ENCODE peak calls at places on chromosomes 7 and 10, in ten cellular contexts. J, V, X, B, N, Z, E, Q, T and P are unnamed samples. For H3K9me3, the result is how much of the 10 kb centered on the place peaks cover.

GRCh38 chr10:86798636-86799035 is 42.2 kb downstream of the BMPR1A start:
- DNase-seq in J (no peak), V (no peak), X (no peak), B (no peak), N (no peak), Z (no peak), E (no peak), Q (no peak), T (no peak), P (no peak)

GRCh38 chr7:107505997-107506682 is 36.3 kb downstream of the GPR22 start:
- DNase-seq in J (peak), V (no peak), X (no peak), B (no peak), N (no peak), Z (no peak), E (no peak), Q (no peak), T (peak), P (no peak)

GRCh38 chr7:66281678-66282593 is 76.8 kb downstream of the TPST1 start:
- DNase-seq in J (peak), V (no peak), X (peak), B (no peak), N (no peak), Z (no peak), E (peak), Q (no peak), T (peak), P (no peak)

GRCh38 chr7:124713086-124713485 is 52.5 kb downstream of the GPR37 start:
- DNase-seq in J (no peak), V (no peak), X (no peak), B (no peak), N (no peak), Z (no peak), E (no peak), Q (no peak), T (no peak), P (no peak)

GRCh38 chr7:5695037-5695708 is 86.3 kb downstream of the RNF216 start:
- DNase-seq in J (no peak), V (no peak), X (peak), B (no peak), N (no peak), Z (peak), E (peak), Q (no peak), T (peak), P (no peak)

GRCh38 chr7:2452074-2452507 is 24.1 kb downstream of the GRIFIN start:
- DNase-seq in J (no peak), V (peak), X (no peak), B (no peak), N (no peak), Z (peak), E (no peak), Q (no peak), T (no peak), P (no peak)

GRCh38 chr10:29119374-29119773 is 169.5 kb upstream of the LYZL1 start:
- DNase-seq in J (no peak), V (no peak), X (peak), B (no peak), N (peak), Z (no peak), E (peak), Q (no peak), T (no peak), P (no peak)

GRCh38 chr10:103231047-103231551 is 14.6 kb upstream of the RPEL1 start:
- DNase-seq in J (no peak), V (no peak), X (peak), B (no peak), N (no peak), Z (no peak), E (peak), Q (peak), T (peak), P (no peak)

GRCh38 chr10:16681525-16681924 is 135.7 kb downstream of the RSU1 start:
- DNase-seq in J (no peak), V (no peak), X (no peak), B (no peak), N (no peak), Z (no peak), E (no peak), Q (no peak), T (no peak), P (no peak)

GRCh38 chr10:5812283-5813090 is 747 bp downstream of the GDI2 start:
- DNase-seq in J (no peak), V (peak), X (peak), B (peak), N (peak), Z (peak), E (peak), Q (no peak), T (peak), P (no peak)

GRCh38 chr10:103660364-103661197 is 167.1 kb downstream of the NEURL1 start:
- DNase-seq in J (no peak), V (peak), X (peak), B (no peak), N (no peak), Z (no peak), E (no peak), Q (no peak), T (peak), P (no peak)

GRCh38 chr7:129768614-129769399 is 157.3 kb downstream of the NRF1 start:
- DNase-seq in J (no peak), V (no peak), X (no peak), B (no peak), N (no peak), Z (no peak), E (no peak), Q (no peak), T (no peak), P (no peak)

GRCh38 chr7:110831450-110831849 is 259.5 kb upstream of the LRRN3 start:
- DNase-seq in J (no peak), V (no peak), X (no peak), B (no peak), N (no peak), Z (no peak), E (no peak), Q (no peak), T (no peak), P (no peak)

GRCh38 chr7:27032843-27033242 is 63.0 kb downstream of the HOXA1 start:
- DNase-seq in J (no peak), V (no peak), X (no peak), B (no peak), N (no peak), Z (no peak), E (no peak), Q (no peak), T (no peak), P (no peak)

GRCh38 chr10:8618834-8619233 is 564.3 kb downstream of the GATA3 start:
- DNase-seq in J (no peak), V (no peak), X (no peak), B (no peak), N (no peak), Z (no peak), E (no peak), Q (no peak), T (peak), P (no peak)

GRCh38 chr7:28389504-28390385 is 22.6 kb upstream of the CREB5 start:
- DNase-seq in J (peak), V (no peak), X (no peak), B (peak), N (no peak), Z (no peak), E (peak), Q (no peak), T (peak), P (no peak)

GRCh38 chr10:6542999-6543430 is 37.1 kb downstream of the PRKCQ start:
- DNase-seq in J (no peak), V (no peak), X (no peak), B (no peak), N (no peak), Z (no peak), E (no peak), Q (no peak), T (no peak), P (no peak)

GRCh38 chr10:71278691-71279588 is 40.1 kb upstream of the SLC29A3 start:
- DNase-seq in J (no peak), V (no peak), X (peak), B (no peak), N (no peak), Z (no peak), E (no peak), Q (no peak), T (no peak), P (no peak)

GRCh38 chr7:70696139-70696782 is 435.7 kb upstream of the GALNT17 start:
- DNase-seq in J (no peak), V (no peak), X (no peak), B (no peak), N (no peak), Z (no peak), E (no peak), Q (no peak), T (peak), P (no peak)

GRCh38 chr7:113331155-113331898 is 213.0 kb upstream of the SMIM30 start:
- DNase-seq in J (no peak), V (peak), X (no peak), B (no peak), N (no peak), Z (peak), E (peak), Q (no peak), T (no peak), P (no peak)

GRCh38 chr10:125999694-126000093 is 103.3 kb downstream of the FANK1 start:
- DNase-seq in J (no peak), V (no peak), X (no peak), B (no peak), N (no peak), Z (no peak), E (no peak), Q (no peak), T (no peak), P (no peak)

GRCh38 chr7:36949711-36950600 is 225.7 kb upstream of the AOAH start:
- DNase-seq in J (no peak), V (no peak), X (peak), B (peak), N (no peak), Z (no peak), E (no peak), Q (no peak), T (no peak), P (no peak)

GRCh38 chr7:151806938-151807775 is 69.8 kb downstream of the PRKAG2 start:
- DNase-seq in J (no peak), V (no peak), X (no peak), B (no peak), N (no peak), Z (no peak), E (no peak), Q (no peak), T (no peak), P (no peak)

GRCh38 chr7:158164101-158165095 is 423.2 kb downstream of the PTPRN2 start:
- DNase-seq in J (no peak), V (peak), X (peak), B (no peak), N (no peak), Z (no peak), E (no peak), Q (no peak), T (no peak), P (no peak)

GRCh38 chr7:158160199-158160598 is 427.4 kb downstream of the PTPRN2 start:
- DNase-seq in J (no peak), V (no peak), X (peak), B (no peak), N (no peak), Z (no peak), E (no peak), Q (no peak), T (no peak), P (no peak)

GRCh38 chr7:158165711-158166110 is 421.9 kb downstream of the PTPRN2 start:
- DNase-seq in J (no peak), V (no peak), X (peak), B (no peak), N (no peak), Z (no peak), E (no peak), Q (no peak), T (no peak), P (no peak)

GRCh38 chr7:158157460-158157859 is 430.2 kb downstream of the PTPRN2 start:
- DNase-seq in J (no peak), V (peak), X (peak), B (no peak), N (no peak), Z (no peak), E (no peak), Q (no peak), T (no peak), P (no peak)

GRCh38 chr7:158161194-158161593 is 426.4 kb downstream of the PTPRN2 start:
- DNase-seq in J (no peak), V (no peak), X (peak), B (no peak), N (no peak), Z (no peak), E (no peak), Q (no peak), T (no peak), P (no peak)
- H3K9me3 ChIP-seq in J (under half), V (under half), X (under half), B (under half), N (under half), Z (under half), E (under half), Q (under half), T (under half), P (under half)

GRCh38 chr7:158272091-158272490 is 315.5 kb downstream of the PTPRN2 start:
- DNase-seq in J (no peak), V (no peak), X (no peak), B (no peak), N (no peak), Z (no peak), E (no peak), Q (no peak), T (no peak), P (no peak)
- H3K9me3 ChIP-seq in J (under half), V (under half), X (under half), B (under half), N (under half), Z (under half), E (under half), Q (under half), T (under half), P (under half)

DNA sequence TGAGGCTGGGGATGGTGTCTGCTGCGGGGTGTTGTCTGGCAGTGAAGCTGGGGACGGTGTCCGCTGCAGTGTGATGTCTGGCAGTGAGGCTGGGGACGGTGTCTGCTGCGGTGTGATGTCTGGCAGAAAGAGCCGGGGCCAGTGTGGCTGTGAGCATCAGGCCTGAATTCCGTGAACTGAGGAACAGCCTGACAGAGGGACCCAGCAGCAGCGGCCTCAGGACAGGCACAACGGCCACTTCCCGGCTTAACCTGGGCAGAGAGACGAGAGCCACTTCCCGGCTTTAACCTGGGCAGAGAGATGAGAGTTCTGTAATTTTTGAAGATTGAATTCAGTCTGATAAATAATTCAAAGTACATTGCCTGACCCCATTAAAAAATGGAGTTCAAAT is 321.2 kb downstream of the PTPRN2 start:
- DNase-seq in J (no peak), V (peak), X (no peak), B (no peak), N (no peak), Z (no peak), E (no peak), Q (no peak), T (no peak), P (no peak)
- H3K9me3 ChIP-seq in J (under half), V (under half), X (under half), B (under half), N (under half), Z (under half), E (under half), Q (under half), T (half or more), P (under half)

GRCh38 chr7:157153260-157153659 is 14.5 kb downstream of the UBE3C start:
- DNase-seq in J (no peak), V (no peak), X (no peak), B (no peak), N (no peak), Z (no peak), E (no peak), Q (no peak), T (no peak), P (no peak)
- H3K9me3 ChIP-seq in J (under half), V (under half), X (under half), B (under half), N (under half), Z (under half), E (under half), Q (under half), T (under half), P (under half)

DNA sequence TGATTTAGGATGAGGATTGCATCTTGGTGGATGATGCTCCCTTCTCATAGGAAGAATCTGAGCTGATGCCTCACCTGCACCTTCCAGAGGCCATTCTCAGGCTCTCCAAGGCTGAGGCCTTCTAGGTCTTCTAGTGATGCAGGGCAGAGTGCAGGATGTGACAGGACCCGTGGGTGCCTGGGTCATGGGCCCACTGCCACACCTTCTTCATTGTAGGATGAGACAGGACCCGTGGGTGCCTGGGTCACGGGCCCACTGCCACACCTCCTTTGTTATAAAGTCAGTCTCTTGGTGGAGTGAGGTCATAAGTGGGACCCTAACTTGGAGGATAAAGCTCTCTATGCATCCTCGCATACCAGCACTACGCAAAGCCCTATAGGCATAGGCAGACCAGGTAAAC is 109.9 kb upstream of the TCERG1L start:
- DNase-seq in J (no peak), V (no peak), X (no peak), B (no peak), N (no peak), Z (no peak), E (no peak), Q (no peak), T (no peak), P (no peak)
- H3K9me3 ChIP-seq in J (under half), V (under half), X (under half), B (under half), N (under half), Z (under half), E (under half), Q (under half), T (under half), P (under half)